ENCODE peak calls at places on chromosomes 7 and 10, in six cellular contexts. A, G, Y, E, I and T are unnamed samples.

GRCh38 chr10:80356563-80356999 is at the start of the genes DYDC1 and DYDC2:
- DNase-seq in A (no peak), G (peak; percentile 97), Y (peak; percentile 66), E (peak; percentile 52), I (peak; percentile 94), T (peak; percentile 94)

GRCh38 chr7:130359276-130359857 is 14.8 kb downstream of the CPA5 start:
- DNase-seq in A (no peak), G (no peak), Y (no peak), E (no peak), I (no peak), T (no peak)

GRCh38 chr10:83373659-83374058 is 765.6 kb upstream of the GHITM start:
- DNase-seq in A (peak; percentile 1), G (peak; percentile 65), Y (no peak), E (no peak), I (peak; percentile 50), T (peak; percentile 50)

GRCh38 chr7:90999989-91000979 is 263.9 kb upstream of the FZD1 start:
- DNase-seq in A (no peak), G (no peak), Y (no peak), E (no peak), I (no peak), T (peak; percentile 18)

GRCh38 chr7:99499356-99499712 is 747 bp downstream of the ZNF394 start:
- DNase-seq in A (no peak), G (no peak), Y (no peak), E (no peak), I (no peak), T (no peak)

GRCh38 chr7:50584386-50584785 is 19.2 kb upstream of the DDC start:
- DNase-seq in A (no peak), G (no peak), Y (no peak), E (no peak), I (no peak), T (no peak)

GRCh38 chr10:132877473-132877872 is 64.9 kb downstream of the CFAP46 start:
- DNase-seq in A (no peak), G (no peak), Y (peak; percentile 14), E (no peak), I (no peak), T (no peak)

GRCh38 chr7:153047569-153047968 is 288.0 kb downstream of the ACTR3B start:
- DNase-seq in A (no peak), G (no peak), Y (no peak), E (no peak), I (no peak), T (no peak)

GRCh38 chr7:496528-497295 is 22.9 kb downstream of the PDGFA start:
- DNase-seq in A (no peak), G (peak; percentile 2), Y (peak; percentile 40), E (no peak), I (no peak), T (no peak)

GRCh38 chr10:91521444-91521843 is 111.3 kb downstream of the HECTD2 start:
- DNase-seq in A (no peak), G (no peak), Y (no peak), E (no peak), I (no peak), T (no peak)

GRCh38 chr10:70960783-70961570 is 72.6 kb upstream of the PCBD1 start:
- DNase-seq in A (no peak), G (no peak), Y (no peak), E (no peak), I (no peak), T (no peak)

GRCh38 chr10:11602357-11602756 is 9.1 kb downstream of the USP6NL start:
- DNase-seq in A (no peak), G (no peak), Y (no peak), E (no peak), I (no peak), T (no peak)
- H3K27ac ChIP-seq in A (no peak overlapping the region), G (no peak overlapping the region), Y (no peak overlapping the region), E (no peak overlapping the region), I (no peak overlapping the region), T (no peak overlapping the region)

GRCh38 chr7:74040791-74041520 is 13.0 kb downstream of the ELN start:
- DNase-seq in A (no peak), G (no peak), Y (no peak), E (no peak), I (no peak), T (no peak)

GRCh38 chr7:74040101-74040790 is 12.3 kb downstream of the ELN start:
- DNase-seq in A (no peak), G (no peak), Y (no peak), E (no peak), I (no peak), T (no peak)

GRCh38 chr7:74044366-74045350 is 16.7 kb downstream of the ELN start:
- DNase-seq in A (no peak), G (no peak), Y (peak; percentile 54), E (no peak), I (no peak), T (no peak)

GRCh38 chr7:74042746-74043522 is 15.0 kb downstream of the ELN start:
- DNase-seq in A (no peak), G (no peak), Y (peak; percentile 62), E (no peak), I (no peak), T (no peak)

GRCh38 chr7:74043523-74043951 is 15.6 kb downstream of the ELN start:
- DNase-seq in A (no peak), G (peak; percentile 58), Y (peak; percentile 48), E (no peak), I (peak; percentile 78), T (peak; percentile 79)
- H3K27ac ChIP-seq in A (no peak overlapping the region), G (no peak overlapping the region), Y (no peak overlapping the region), E (no peak overlapping the region), I (no peak overlapping the region), T (no peak overlapping the region)

GRCh38 chr7:36430171-36430570 is 40.5 kb downstream of the ANLN start:
- DNase-seq in A (no peak), G (no peak), Y (no peak), E (no peak), I (no peak), T (no peak)

DNA sequence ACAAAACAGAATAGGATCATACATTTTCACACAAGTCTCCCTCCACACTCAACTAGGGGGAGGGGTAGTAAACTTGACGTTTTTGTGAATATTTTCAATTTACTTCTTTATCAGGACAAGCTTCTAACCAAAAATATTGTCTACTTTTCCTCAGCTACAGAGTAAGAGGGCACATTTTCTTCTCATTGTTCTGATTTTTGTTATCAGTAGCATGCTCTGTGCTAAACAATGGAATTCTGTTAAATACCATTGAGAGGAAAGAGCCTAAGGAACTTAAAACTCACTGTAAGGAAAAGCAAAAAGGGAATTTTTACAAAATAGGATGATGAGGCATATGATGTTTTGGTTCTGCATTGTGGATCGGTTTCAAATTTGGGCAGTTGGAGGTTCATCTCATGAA is 41.2 kb downstream of the ANLN start:
- DNase-seq in A (no peak), G (no peak), Y (no peak), E (no peak), I (no peak), T (no peak)
- H3K27ac ChIP-seq in A (no peak overlapping the region), G (no peak overlapping the region), Y (no peak overlapping the region), E (no peak overlapping the region), I (no peak overlapping the region), T (no peak overlapping the region)

GRCh38 chr7:3912291-3912690 is 611.2 kb downstream of the SDK1 start:
- DNase-seq in A (no peak), G (no peak), Y (no peak), E (no peak), I (no peak), T (no peak)

GRCh38 chr7:3916146-3916545 is 615.1 kb downstream of the SDK1 start:
- DNase-seq in A (peak; percentile 32), G (no peak), Y (no peak), E (no peak), I (no peak), T (no peak)

GRCh38 chr7:3915337-3915865 is 614.3 kb downstream of the SDK1 start:
- DNase-seq in A (no peak), G (no peak), Y (no peak), E (no peak), I (no peak), T (no peak)

GRCh38 chr7:3911685-3912084 is 610.6 kb downstream of the SDK1 start:
- DNase-seq in A (no peak), G (no peak), Y (no peak), E (no peak), I (no peak), T (no peak)

GRCh38 chr7:3914385-3914784 is 613.3 kb downstream of the SDK1 start:
- DNase-seq in A (no peak), G (no peak), Y (no peak), E (no peak), I (no peak), T (no peak)
- H3K27ac ChIP-seq in A (no peak overlapping the region), G (no peak overlapping the region), Y (no peak overlapping the region), E (no peak overlapping the region), I (no peak overlapping the region), T (no peak overlapping the region)

GRCh38 chr7:13988011-13988410 is 1.5 kb downstream of the ETV1 start:
- DNase-seq in A (peak; percentile 57), G (no peak), Y (no peak), E (no peak), I (no peak), T (peak; percentile 38)
- H3K27ac ChIP-seq in A (peak overlapping the region; percentile 42), G (peak overlapping the region; percentile 99), Y (peak overlapping the region; percentile 94), E (no peak overlapping the region), I (peak overlapping the region; percentile 82), T (no peak overlapping the region)

GRCh38 chr7:27119412-27119911 is 11.1 kb downstream of the HOXA4 start:
- DNase-seq in A (no peak), G (no peak), Y (no peak), E (no peak), I (no peak), T (no peak)

GRCh38 chr7:27122075-27122910 is 8.3 kb downstream of the HOXA4 start:
- DNase-seq in A (no peak), G (peak; percentile 47), Y (no peak), E (no peak), I (no peak), T (no peak)

GRCh38 chr7:27123021-27123476 is 7.5 kb downstream of the HOXA4 start:
- DNase-seq in A (no peak), G (peak; percentile 54), Y (no peak), E (no peak), I (no peak), T (no peak)

GRCh38 chr7:27123477-27124053 is 7.0 kb downstream of the HOXA4 start:
- DNase-seq in A (no peak), G (peak; percentile 31), Y (peak; percentile 55), E (no peak), I (no peak), T (no peak)

GRCh38 chr7:27121656-27122055 is 8.9 kb downstream of the HOXA4 start:
- DNase-seq in A (no peak), G (no peak), Y (no peak), E (no peak), I (no peak), T (no peak)
- H3K27ac ChIP-seq in A (no peak overlapping the region), G (no peak overlapping the region), Y (no peak overlapping the region), E (no peak overlapping the region), I (no peak overlapping the region), T (no peak overlapping the region)